ENCODE peak calls at places on chromosomes 4 and X, in seven cellular contexts. Z is psoas muscle, H is fibroblast of lung, A is ovary, I is lung, W is pancreas, L is testis. C is an unnamed sample.

GRCh38 chr4:89173336-89174090 is 62.2 kb downstream of the TIGD2 start:
- DNase-seq in Z (no peak), H (no peak), A (no peak), I (no peak), W (no peak), L (no peak), C (no peak)

GRCh38 chrX:39900788-39901170 is 197.0 kb downstream of the BCOR start:
- DNase-seq in Z (no peak), H (no peak), A (peak; percentile 36), I (no peak), W (peak; percentile 21), L (no peak), C (no peak)

GRCh38 chr4:56976283-56976877 is 1.0 kb downstream of the NOA1 start:
- DNase-seq in Z (no peak), H (no peak), A (no peak), I (no peak), W (no peak), L (peak; percentile 25), C (no peak)

GRCh38 chr4:165201806-165202205 is 5.6 kb upstream of the KLHL2 start:
- DNase-seq in Z (no peak), H (peak; percentile 51), A (no peak), I (no peak), W (no peak), L (no peak), C (no peak)

GRCh38 chr4:3418029-3418762 is 23.6 kb upstream of the HGFAC start:
- DNase-seq in Z (no peak), H (no peak), A (peak; percentile 31), I (no peak), W (no peak), L (no peak), C (peak; percentile 32)

GRCh38 chr4:84750260-84750955 is 167.5 kb downstream of the CDS1 start:
- DNase-seq in Z (no peak), H (peak; percentile 44), A (no peak), I (no peak), W (no peak), L (no peak), C (no peak)

GRCh38 chr4:142315999-142316398 is 530.1 kb downstream of the INPP4B start:
- DNase-seq in Z (no peak), H (no peak), A (no peak), I (no peak), W (no peak), L (no peak), C (no peak)

GRCh38 chrX:74550295-74550802 is 64.1 kb downstream of the RLIM start:
- DNase-seq in Z (peak; percentile 84), H (peak; percentile 56), A (peak; percentile 90), I (peak; percentile 86), W (peak; percentile 89), L (peak; percentile 88), C (peak; percentile 69)

GRCh38 chr4:113979973-113980615 is 647 bp upstream of the ARSJ start:
- DNase-seq in Z (no peak), H (peak; percentile 68), A (no peak), I (no peak), W (no peak), L (no peak), C (no peak)

GRCh38 chr4:113978561-113979156 is 788 bp downstream of the ARSJ start:
- DNase-seq in Z (no peak), H (peak; percentile 43), A (peak; percentile 46), I (no peak), W (peak; percentile 35), L (peak; percentile 22), C (no peak)

GRCh38 chr4:113976937-113977855 is 2.3 kb downstream of the ARSJ start:
- DNase-seq in Z (no peak), H (peak; percentile 50), A (no peak), I (no peak), W (no peak), L (no peak), C (no peak)

GRCh38 chr4:113978105-113978504 is 1.3 kb downstream of the ARSJ start:
- DNase-seq in Z (no peak), H (no peak), A (no peak), I (no peak), W (no peak), L (no peak), C (no peak)

DNA sequence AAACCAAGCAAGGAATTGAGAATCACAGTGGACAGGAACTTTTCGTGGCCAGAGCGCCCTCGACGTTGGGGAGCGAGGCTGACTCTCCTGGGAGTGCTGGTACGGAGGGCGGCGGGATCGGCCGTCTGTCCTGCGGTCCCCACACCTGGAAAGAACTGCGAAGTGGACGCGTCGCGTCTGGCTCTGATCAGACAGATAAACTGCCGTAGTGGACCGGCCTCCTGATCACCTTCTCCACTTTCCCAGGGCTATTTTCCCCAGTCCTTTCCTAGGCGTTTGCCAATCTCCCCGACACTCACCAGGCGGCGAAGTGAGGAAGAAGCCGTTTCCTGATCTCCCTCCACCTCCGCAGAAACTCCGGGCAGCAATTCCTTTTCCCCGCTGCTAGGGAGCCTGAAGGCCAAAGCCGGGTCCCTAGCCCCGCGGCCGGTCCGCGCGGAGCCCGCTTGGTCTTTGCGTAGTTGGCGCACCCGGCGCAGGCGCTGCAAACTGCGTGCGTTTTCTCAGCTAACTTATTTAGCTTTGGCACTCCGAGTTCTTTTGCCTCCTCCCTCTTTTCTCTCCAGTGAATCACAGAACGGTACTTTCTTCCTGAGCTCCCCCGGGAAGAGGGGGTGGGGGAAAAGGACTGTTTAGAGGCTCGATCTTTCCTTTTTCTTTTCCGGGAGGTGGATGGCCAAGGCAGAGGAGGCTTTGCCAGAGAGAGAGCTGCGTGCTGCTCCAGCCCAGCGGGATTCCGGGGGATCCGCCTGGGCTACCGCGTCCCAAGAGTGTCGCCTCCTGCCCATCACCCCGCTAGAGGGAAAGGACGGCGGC is at the start of gene ARSJ:
- DNase-seq in Z (peak; percentile 66), H (peak; percentile 86), A (peak; percentile 85), I (peak; percentile 64), W (peak; percentile 64), L (peak; percentile 55), C (peak; percentile 57)
- TF ChIP-seq CTCF in Z (no peak), H (peak; percentile 20), A (no peak), I (no peak), W (no peak), L (no peak), C (no peak)

DNA sequence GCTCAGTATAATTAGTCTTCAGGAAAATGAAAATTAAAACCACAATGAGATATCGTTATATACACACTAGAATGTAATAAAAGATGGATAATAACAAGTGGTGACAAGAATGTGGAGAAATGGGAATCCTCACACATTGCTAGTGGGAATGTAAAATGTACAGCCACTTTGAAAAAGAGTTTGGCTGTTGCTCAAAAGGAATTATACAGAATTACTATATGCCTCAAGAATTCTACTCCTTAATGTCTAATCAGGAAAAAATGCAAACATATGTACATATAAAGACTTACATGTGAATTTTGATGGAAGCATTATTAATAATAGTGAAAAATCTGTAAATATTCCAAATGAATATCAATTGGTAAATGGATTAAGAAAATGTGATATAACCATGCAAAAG is 102.3 kb downstream of the SPCS3 start:
- DNase-seq in Z (no peak), H (no peak), A (no peak), I (no peak), W (no peak), L (no peak), C (no peak)
- H3K27ac ChIP-seq in Z (no peak overlapping the region), H (no peak overlapping the region), A (no peak overlapping the region), I (no peak overlapping the region), W (no peak overlapping the region), L (no peak overlapping the region), C (no peak overlapping the region)

DNA sequence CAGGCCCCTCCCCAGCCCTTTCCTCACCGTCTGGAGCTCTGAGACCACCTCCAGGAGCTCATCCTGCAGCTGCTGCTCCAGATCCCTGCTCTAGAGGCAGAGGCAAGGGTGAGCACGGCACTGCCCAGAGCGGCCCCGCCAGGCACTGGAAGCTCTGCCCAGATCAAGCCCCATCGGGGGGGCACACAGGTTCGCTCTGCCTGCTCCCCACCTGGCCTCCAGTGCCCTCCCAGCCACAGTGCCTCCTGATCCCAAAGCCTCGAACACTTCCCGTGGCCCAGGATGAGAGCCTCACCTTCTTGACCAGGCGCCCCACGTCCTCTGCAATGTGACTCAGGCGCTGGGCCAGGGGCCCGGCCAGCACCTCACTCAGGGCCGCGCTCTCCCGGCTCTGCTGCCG is 5.0 kb downstream of the ARHGAP4 start:
- DNase-seq in Z (no peak), H (no peak), A (no peak), I (no peak), W (no peak), L (no peak), C (no peak)
- TF ChIP-seq CTCF in Z (no peak), H (no peak), A (no peak), I (no peak), W (no peak), L (no peak), C (no peak)

GRCh38 chrX:10048076-10048475 is 80.9 kb downstream of the CLDN34 start:
- DNase-seq in Z (no peak), H (no peak), A (no peak), I (no peak), W (no peak), L (no peak), C (no peak)

GRCh38 chrX:10048695-10049094 is 81.5 kb downstream of the CLDN34 start:
- DNase-seq in Z (no peak), H (no peak), A (no peak), I (peak; percentile 64), W (no peak), L (no peak), C (no peak)

GRCh38 chrX:10049246-10049645 is 82.1 kb downstream of the CLDN34 start:
- DNase-seq in Z (no peak), H (no peak), A (no peak), I (no peak), W (no peak), L (no peak), C (no peak)

GRCh38 chrX:10051866-10052265 is 84.7 kb downstream of the CLDN34 start:
- DNase-seq in Z (no peak), H (no peak), A (no peak), I (no peak), W (no peak), L (no peak), C (no peak)

DNA sequence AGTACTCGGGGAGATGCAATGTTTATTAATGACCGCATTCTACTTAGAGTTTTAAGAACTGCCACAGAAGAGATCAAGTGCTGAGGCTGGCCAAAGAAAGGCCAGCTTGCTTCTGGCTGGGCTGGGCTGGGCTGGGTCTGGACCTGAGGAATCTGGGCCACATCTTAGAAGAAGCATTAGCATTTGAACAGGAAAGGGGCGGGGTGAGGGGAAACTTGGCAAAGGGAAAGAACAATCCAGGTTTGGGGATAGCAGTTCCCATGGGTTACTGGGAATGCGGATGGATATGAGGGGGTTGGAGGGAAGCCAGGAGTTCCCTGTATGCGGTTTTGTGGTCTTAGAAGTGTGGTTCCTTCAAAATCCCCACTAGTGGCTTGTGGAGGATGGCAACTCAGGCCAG is 83.3 kb downstream of the CLDN34 start:
- DNase-seq in Z (no peak), H (peak; percentile 74), A (no peak), I (peak; percentile 67), W (no peak), L (no peak), C (no peak)
- H3K27ac ChIP-seq in Z (no peak overlapping the region), H (no peak overlapping the region), A (no peak overlapping the region), I (no peak overlapping the region), W (no peak overlapping the region), L (no peak overlapping the region), C (no peak overlapping the region)

C was measured in dorsolateral prefrontal cortex.